ENCODE peak calls at places on chromosomes 2 and 18, in ten cellular contexts. T, H, V, E, I, M, J, G, X and Q are unnamed samples.

GRCh38 chr2:218882866-218883366 is 2.3 kb downstream of the WNT10A start:
- DNase-seq in T (no peak), H (no peak), V (no peak), E (no peak), I (no peak), M (no peak), J (peak; percentile 71), G (no peak), X (no peak), Q (no peak)

GRCh38 chr2:75922191-75922590 is 211.5 kb upstream of the GCFC2 start:
- DNase-seq in T (no peak), H (no peak), V (no peak), E (no peak), I (no peak), M (no peak), J (no peak), G (no peak), X (no peak), Q (no peak)

GRCh38 chr2:183010112-183010511 is 28.1 kb downstream of the NCKAP1 start:
- DNase-seq in T (no peak), H (no peak), V (no peak), E (no peak), I (no peak), M (peak; percentile 86), J (peak; percentile 55), G (peak; percentile 9), X (peak; percentile 40), Q (no peak)

GRCh38 chr2:74095629-74096028 is 52.1 kb downstream of the BOLA3 start:
- DNase-seq in T (no peak), H (no peak), V (no peak), E (no peak), I (no peak), M (no peak), J (no peak), G (no peak), X (no peak), Q (no peak)

GRCh38 chr18:48600746-48601090 is 61.9 kb downstream of the CTIF start:
- DNase-seq in T (no peak), H (no peak), V (no peak), E (no peak), I (no peak), M (no peak), J (no peak), G (no peak), X (no peak), Q (no peak)

GRCh38 chr2:120182019-120182560 is 41.1 kb downstream of the TMEM185B start:
- DNase-seq in T (no peak), H (no peak), V (no peak), E (no peak), I (no peak), M (no peak), J (no peak), G (no peak), X (no peak), Q (no peak)

GRCh38 chr2:69830045-69830905 is 815 bp downstream of the GMCL1 start:
- DNase-seq in T (peak; percentile 28), H (peak; percentile 55), V (peak; percentile 46), E (peak; percentile 17), I (no peak), M (peak; percentile 23), J (peak; percentile 62), G (no peak), X (peak; percentile 47), Q (no peak)

GRCh38 chr2:38499921-38500634 is 102.7 kb downstream of the HNRNPLL start:
- DNase-seq in T (no peak), H (no peak), V (no peak), E (no peak), I (no peak), M (no peak), J (no peak), G (peak; percentile 18), X (no peak), Q (no peak)